ENCODE peak calls at places on chromosomes 13 and 19, in nine cellular contexts. One of them, this sample, is unnamed.

GRCh38 chr13:102089177-102089576 is 312.7 kb downstream of the FGF14 start:
- DNase-seq in fibroblast of the aortic adventitia: peak
- DNase-seq in fibroblast of mammary gland: peak
- DNase-seq in cardiac fibroblast: no peak
- DNase-seq in H9: no peak
- DNase-seq in tibial artery: no peak
- DNase-seq in ascending aorta: no peak
- DNase-seq in BE2C: no peak
- DNase-seq in A549: no peak
- DNase-seq in this sample: no peak

GRCh38 chr13:113423225-113424170 is 29.8 kb downstream of the ADPRHL1 start:
- DNase-seq in tibial artery: no peak
- DNase-seq in ascending aorta: no peak
- DNase-seq in cardiac fibroblast: no peak
- DNase-seq in BE2C: no peak
- DNase-seq in fibroblast of the aortic adventitia: no peak
- DNase-seq in fibroblast of mammary gland: no peak
- DNase-seq in A549: no peak
- DNase-seq in H9: no peak
- DNase-seq in this sample: no peak

GRCh38 chr13:96672016-96672415 is 322.3 kb downstream of the OXGR1 start:
- DNase-seq in H9: no peak
- DNase-seq in cardiac fibroblast: no peak
- DNase-seq in tibial artery: no peak
- DNase-seq in fibroblast of mammary gland: no peak
- DNase-seq in fibroblast of the aortic adventitia: no peak
- DNase-seq in BE2C: no peak
- DNase-seq in ascending aorta: no peak
- DNase-seq in A549: no peak
- DNase-seq in this sample: no peak

GRCh38 chr19:1411255-1412191 is 4.1 kb downstream of the DAZAP1 start:
- DNase-seq in A549: no peak
- DNase-seq in H9: no peak
- DNase-seq in tibial artery: no peak
- DNase-seq in fibroblast of mammary gland: peak
- DNase-seq in BE2C: peak
- DNase-seq in fibroblast of the aortic adventitia: peak
- DNase-seq in cardiac fibroblast: peak
- DNase-seq in ascending aorta: no peak
- DNase-seq in this sample: no peak

GRCh38 chr19:57088125-57088524 is 31.7 kb upstream of the USP29 start:
- DNase-seq in A549: no peak
- DNase-seq in fibroblast of mammary gland: no peak
- DNase-seq in cardiac fibroblast: no peak
- DNase-seq in BE2C: no peak
- DNase-seq in ascending aorta: no peak
- DNase-seq in fibroblast of the aortic adventitia: no peak
- DNase-seq in H9: no peak
- DNase-seq in tibial artery: no peak
- DNase-seq in this sample: no peak

GRCh38 chr13:93243375-93244063 is 16.9 kb downstream of the GPC6 start:
- DNase-seq in fibroblast of the aortic adventitia: no peak
- DNase-seq in tibial artery: no peak
- DNase-seq in fibroblast of mammary gland: no peak
- DNase-seq in A549: no peak
- DNase-seq in BE2C: no peak
- DNase-seq in cardiac fibroblast: no peak
- DNase-seq in H9: no peak
- DNase-seq in ascending aorta: no peak
- DNase-seq in this sample: no peak

GRCh38 chr19:16447015-16447384 is 24.8 kb downstream of the EPS15L1 start:
- DNase-seq in A549: no peak
- DNase-seq in H9: no peak
- DNase-seq in BE2C: no peak
- DNase-seq in cardiac fibroblast: peak
- DNase-seq in fibroblast of the aortic adventitia: peak
- DNase-seq in tibial artery: peak
- DNase-seq in fibroblast of mammary gland: peak
- DNase-seq in ascending aorta: peak
- DNase-seq in this sample: no peak

GRCh38 chr13:25905411-25906010 is 146.3 kb downstream of the SHISA2 start:
- DNase-seq in BE2C: no peak
- DNase-seq in tibial artery: no peak
- DNase-seq in cardiac fibroblast: peak
- DNase-seq in ascending aorta: no peak
- DNase-seq in fibroblast of the aortic adventitia: no peak
- DNase-seq in fibroblast of mammary gland: no peak
- DNase-seq in A549: no peak
- DNase-seq in H9: no peak
- DNase-seq in this sample: no peak

GRCh38 chr19:49921871-49922755 is 6.9 kb upstream of the ATF5 start:
- DNase-seq in H9: no peak
- DNase-seq in fibroblast of the aortic adventitia: peak
- DNase-seq in cardiac fibroblast: peak
- DNase-seq in BE2C: no peak
- DNase-seq in fibroblast of mammary gland: peak
- DNase-seq in tibial artery: no peak
- DNase-seq in A549: no peak
- DNase-seq in ascending aorta: no peak
- DNase-seq in this sample: no peak

GRCh38 chr13:24834902-24835510 is 71.0 kb downstream of the RNF17 start:
- DNase-seq in cardiac fibroblast: no peak
- DNase-seq in A549: no peak
- DNase-seq in fibroblast of the aortic adventitia: no peak
- DNase-seq in H9: no peak
- DNase-seq in BE2C: peak
- DNase-seq in fibroblast of mammary gland: no peak
- DNase-seq in ascending aorta: no peak
- DNase-seq in tibial artery: no peak
- DNase-seq in this sample: no peak

DNA sequence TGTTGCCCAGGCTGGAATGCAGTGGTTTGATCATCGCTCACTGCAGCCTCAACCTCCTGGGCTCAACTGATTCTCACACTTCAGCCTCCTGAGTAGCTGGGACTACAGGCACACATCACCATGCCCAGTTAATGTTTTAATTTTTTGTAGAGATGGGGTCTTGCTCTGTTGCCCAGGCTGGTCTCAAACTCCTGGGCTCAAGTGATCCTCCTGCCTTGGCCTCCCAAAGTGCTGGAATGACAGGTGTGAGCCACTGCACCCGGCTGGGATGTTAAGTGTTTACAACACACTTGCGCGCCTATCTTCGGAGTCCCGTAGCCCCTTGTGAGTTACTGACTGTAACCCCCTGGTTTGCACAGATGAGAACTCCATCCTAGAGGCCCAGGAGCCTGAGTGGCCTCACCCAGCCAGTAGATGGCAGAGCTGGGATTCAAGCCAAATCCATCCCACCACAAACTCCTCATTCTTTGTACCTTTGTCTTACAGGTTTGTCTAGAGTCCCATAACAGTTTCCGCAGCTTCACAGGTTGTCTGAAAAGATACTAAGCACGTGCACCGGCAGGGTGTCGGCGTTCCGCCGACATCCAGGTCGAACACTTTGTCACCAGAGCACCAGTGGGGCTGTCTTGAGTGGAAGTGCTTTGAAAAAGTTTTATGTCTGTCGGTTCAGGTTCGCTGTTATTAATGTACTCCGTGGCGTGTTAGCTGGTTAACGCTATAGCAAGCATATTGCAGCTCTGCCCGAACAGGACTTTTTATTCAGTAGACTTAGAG is 14.7 kb downstream of the MAG start:
- DNase-seq in cardiac fibroblast: no peak
- DNase-seq in A549: no peak
- DNase-seq in BE2C: no peak
- DNase-seq in H9: peak
- DNase-seq in fibroblast of the aortic adventitia: no peak
- DNase-seq in fibroblast of mammary gland: no peak
- DNase-seq in tibial artery: no peak
- DNase-seq in ascending aorta: no peak
- DNase-seq in this sample: no peak
- TF ChIP-seq CTCF in cardiac fibroblast: no peak
- TF ChIP-seq CTCF in A549: peak
- TF ChIP-seq CTCF in BE2C: peak
- TF ChIP-seq CTCF in H9: peak
- TF ChIP-seq CTCF in fibroblast of the aortic adventitia: peak
- TF ChIP-seq CTCF in fibroblast of mammary gland: no peak
- TF ChIP-seq CTCF in tibial artery: no peak
- TF ChIP-seq CTCF in ascending aorta: no peak
- TF ChIP-seq CTCF in this sample: peak

GRCh38 chr19:45448425-45448756 is 19.4 kb upstream of the FOSB start:
- DNase-seq in ascending aorta: no peak
- DNase-seq in A549: no peak
- DNase-seq in tibial artery: no peak
- DNase-seq in fibroblast of mammary gland: no peak
- DNase-seq in H9: no peak
- DNase-seq in cardiac fibroblast: no peak
- DNase-seq in fibroblast of the aortic adventitia: no peak
- DNase-seq in BE2C: no peak
- DNase-seq in this sample: no peak

GRCh38 chr19:45444318-45445041 is 20.8 kb upstream of the ERCC1 start:
- DNase-seq in fibroblast of mammary gland: peak
- DNase-seq in cardiac fibroblast: peak
- DNase-seq in H9: peak
- DNase-seq in tibial artery: peak
- DNase-seq in fibroblast of the aortic adventitia: peak
- DNase-seq in ascending aorta: peak
- DNase-seq in BE2C: peak
- DNase-seq in A549: peak
- DNase-seq in this sample: peak

GRCh38 chr19:45445139-45445538 is 21.4 kb upstream of the ERCC1 start:
- DNase-seq in ascending aorta: no peak
- DNase-seq in BE2C: no peak
- DNase-seq in cardiac fibroblast: no peak
- DNase-seq in fibroblast of the aortic adventitia: no peak
- DNase-seq in A549: no peak
- DNase-seq in tibial artery: no peak
- DNase-seq in fibroblast of mammary gland: no peak
- DNase-seq in H9: no peak
- DNase-seq in this sample: no peak

GRCh38 chr19:45446944-45447343 is 20.9 kb upstream of the FOSB start:
- DNase-seq in cardiac fibroblast: no peak
- DNase-seq in H9: no peak
- DNase-seq in ascending aorta: no peak
- DNase-seq in fibroblast of the aortic adventitia: peak
- DNase-seq in BE2C: no peak
- DNase-seq in tibial artery: no peak
- DNase-seq in A549: no peak
- DNase-seq in fibroblast of mammary gland: no peak
- DNase-seq in this sample: no peak

DNA sequence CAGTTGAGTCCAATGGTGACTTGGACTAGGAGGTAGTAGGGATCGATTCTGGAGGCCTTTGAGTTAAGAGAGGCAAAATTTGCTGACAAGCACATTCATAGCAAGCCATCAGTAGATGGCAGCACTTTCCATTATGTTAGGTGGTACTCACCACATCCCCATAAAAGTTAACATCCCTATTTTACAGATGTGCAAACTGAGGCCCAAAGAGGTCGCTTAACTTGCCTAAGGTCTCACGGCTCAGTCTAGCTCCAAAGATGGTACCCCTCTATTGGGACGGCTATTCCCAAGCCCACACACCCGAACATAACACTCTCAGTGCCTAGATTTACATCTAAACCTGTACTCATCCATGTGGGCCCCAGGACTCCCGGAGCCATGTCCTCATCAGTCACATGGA is 21.5 kb upstream of the FOSB start:
- DNase-seq in A549: peak
- DNase-seq in H9: no peak
- DNase-seq in fibroblast of mammary gland: peak
- DNase-seq in cardiac fibroblast: peak
- DNase-seq in tibial artery: no peak
- DNase-seq in ascending aorta: no peak
- DNase-seq in fibroblast of the aortic adventitia: peak
- DNase-seq in BE2C: no peak
- DNase-seq in this sample: no peak
- TF ChIP-seq CTCF in A549: peak
- TF ChIP-seq CTCF in H9: peak
- TF ChIP-seq CTCF in fibroblast of mammary gland: peak
- TF ChIP-seq CTCF in cardiac fibroblast: peak
- TF ChIP-seq CTCF in tibial artery: no peak
- TF ChIP-seq CTCF in ascending aorta: peak
- TF ChIP-seq CTCF in fibroblast of the aortic adventitia: peak
- TF ChIP-seq CTCF in BE2C: peak
- TF ChIP-seq CTCF in this sample: peak

DNA sequence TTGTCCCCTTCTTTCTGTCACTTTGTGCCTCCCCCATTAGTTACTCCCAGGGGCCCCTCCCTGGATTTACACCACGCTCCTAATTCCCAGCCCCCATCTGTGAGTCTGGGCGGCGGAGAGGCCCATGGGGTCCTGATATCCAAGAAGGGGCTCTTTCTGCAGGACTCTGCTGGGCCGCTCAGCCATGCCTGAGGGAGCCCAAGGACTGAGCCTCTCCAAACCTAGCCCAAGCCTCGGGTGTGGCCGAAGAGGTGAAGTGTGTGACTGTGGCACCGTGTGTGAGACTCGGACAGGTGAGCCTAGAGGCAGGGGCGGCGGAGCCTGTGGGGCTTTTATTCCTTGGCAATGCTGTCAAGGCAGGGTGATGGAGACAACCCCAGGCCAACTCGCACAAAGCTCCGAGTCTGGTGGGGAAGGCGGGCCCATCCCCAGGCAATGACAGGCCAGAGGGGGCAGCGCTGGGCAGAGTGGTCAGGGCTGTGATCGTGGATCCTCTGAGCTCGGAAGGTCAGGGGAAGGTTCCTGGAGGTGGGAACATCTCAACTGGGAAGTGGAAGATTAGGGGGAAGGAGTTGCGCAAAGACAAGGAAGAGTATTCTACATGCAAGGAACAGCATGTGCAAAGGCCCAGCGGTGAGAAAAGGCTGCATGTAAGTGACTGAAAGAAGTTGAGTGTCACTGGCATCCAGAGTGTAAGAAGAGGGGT is 1.6 kb downstream of the PLEKHG2 start:
- DNase-seq in cardiac fibroblast: peak
- DNase-seq in tibial artery: peak
- DNase-seq in fibroblast of mammary gland: peak
- DNase-seq in BE2C: peak
- DNase-seq in A549: peak
- DNase-seq in ascending aorta: peak
- DNase-seq in fibroblast of the aortic adventitia: no peak
- DNase-seq in H9: no peak
- DNase-seq in this sample: no peak
- TF ChIP-seq CTCF in cardiac fibroblast: peak
- TF ChIP-seq CTCF in tibial artery: no peak
- TF ChIP-seq CTCF in fibroblast of mammary gland: peak
- TF ChIP-seq CTCF in BE2C: peak
- TF ChIP-seq CTCF in A549: peak
- TF ChIP-seq CTCF in ascending aorta: no peak
- TF ChIP-seq CTCF in fibroblast of the aortic adventitia: peak
- TF ChIP-seq CTCF in H9: peak
- TF ChIP-seq CTCF in this sample: no peak

DNA sequence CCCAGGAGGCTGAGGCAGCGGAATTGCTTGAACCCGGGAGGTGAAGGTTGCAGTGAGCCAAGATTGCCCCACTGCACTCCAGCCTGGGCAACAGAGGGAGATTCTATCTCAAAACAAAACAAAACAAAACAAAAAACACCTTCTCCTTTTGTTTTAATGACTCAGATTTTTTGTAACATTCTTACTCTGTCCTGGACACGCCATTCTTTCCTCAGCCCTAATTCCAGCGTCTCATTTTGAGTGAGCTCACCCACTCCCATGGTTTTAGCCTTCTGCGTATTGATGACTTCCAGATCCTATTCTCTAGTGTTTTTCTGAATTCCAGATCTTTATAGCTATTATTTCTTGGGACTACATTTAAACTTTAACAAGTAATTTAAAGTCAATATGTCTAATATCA is 326.3 kb downstream of the MYO16 start:
- DNase-seq in H9: no peak
- DNase-seq in tibial artery: no peak
- DNase-seq in A549: no peak
- DNase-seq in BE2C: no peak
- DNase-seq in fibroblast of the aortic adventitia: no peak
- DNase-seq in fibroblast of mammary gland: no peak
- DNase-seq in ascending aorta: no peak
- DNase-seq in cardiac fibroblast: no peak
- DNase-seq in this sample: no peak
- TF ChIP-seq CTCF in H9: no peak
- TF ChIP-seq CTCF in tibial artery: no peak
- TF ChIP-seq CTCF in A549: no peak
- TF ChIP-seq CTCF in BE2C: no peak
- TF ChIP-seq CTCF in fibroblast of the aortic adventitia: no peak
- TF ChIP-seq CTCF in fibroblast of mammary gland: no peak
- TF ChIP-seq CTCF in ascending aorta: no peak
- TF ChIP-seq CTCF in cardiac fibroblast: no peak
- TF ChIP-seq CTCF in this sample: no peak

This sample was measured in osteocyte.